ENCODE peak calls at places on chromosomes 5 and 9, in five cellular contexts. S, R, B, P and V are unnamed samples.

GRCh38 chr5:134543820-134544692 is 18.6 kb downstream of the JADE2 start:
- DNase-seq in P (no peak), R (no peak), B (no peak), S (no peak), V (no peak)

GRCh38 chr5:7878381-7878873 is 9.5 kb downstream of the MTRR start:
- DNase-seq in S (peak), B (no peak), P (no peak), R (peak), V (no peak)

GRCh38 chr9:88587885-88588628 is 53.1 kb downstream of the NXNL2 start:
- DNase-seq in P (no peak), S (peak), B (no peak), R (no peak), V (no peak)

GRCh38 chr9:93012998-93013855 is 45.3 kb upstream of the SUSD3 start:
- DNase-seq in S (no peak), B (no peak), P (no peak), R (no peak), V (no peak)

GRCh38 chr9:68808481-68808880 is 103.4 kb downstream of the PIP5K1B start:
- DNase-seq in R (no peak), P (no peak), B (no peak), S (no peak), V (peak)

GRCh38 chr5:108259306-108259705 is 122.6 kb downstream of the FBXL17 start:
- DNase-seq in R (peak), B (no peak), P (no peak), S (peak), V (no peak)

GRCh38 chr5:601771-602465 is 10.2 kb upstream of the CEP72 start:
- DNase-seq in B (no peak), S (no peak), R (no peak), P (no peak), V (no peak)

GRCh38 chr9:97468658-97469448 is 32.6 kb upstream of the TMOD1 start:
- DNase-seq in B (no peak), S (peak), P (peak), R (peak), V (peak)

GRCh38 chr5:58937031-58937681 is 354.3 kb downstream of the RAB3C start:
- DNase-seq in B (no peak), S (no peak), R (no peak), P (no peak), V (no peak)

GRCh38 chr5:181263633-181264032 is 2.7 kb upstream of the TRIM52 start:
- DNase-seq in R (no peak), P (no peak), B (no peak), S (no peak), V (no peak)

GRCh38 chr9:129320575-129321311 is 142.7 kb upstream of the IER5L start:
- DNase-seq in S (peak), P (peak), B (no peak), R (peak), V (peak)

GRCh38 chr5:132207783-132208182 is 19.9 kb downstream of the P4HA2 start:
- DNase-seq in R (no peak), P (no peak), B (no peak), S (no peak), V (no peak)

GRCh38 chr9:12814877-12815237 is 40.0 kb downstream of the LURAP1L start:
- DNase-seq in P (no peak), S (no peak), R (no peak), B (no peak), V (no peak)

GRCh38 chr9:130940023-130940549 is 1.0 kb upstream of the FIBCD1 start:
- DNase-seq in R (no peak), B (no peak), S (no peak), P (no peak), V (no peak)

GRCh38 chr5:172999974-173000373 is 16.4 kb downstream of the ATP6V0E1 start:
- DNase-seq in B (no peak), R (no peak), P (no peak), S (no peak), V (no peak)

GRCh38 chr9:37464426-37465248 is 613 bp downstream of the ZBTB5 start:
- DNase-seq in S (peak), P (peak), R (peak), B (peak), V (no peak)

GRCh38 chr5:90162324-90162723 is 247.2 kb downstream of the CETN3 start:
- DNase-seq in R (no peak), B (no peak), P (no peak), S (no peak), V (no peak)

GRCh38 chr5:181133610-181134231 is 2.8 kb upstream of the OR2V1 start:
- DNase-seq in B (no peak), S (peak), P (peak), R (peak), V (no peak)

GRCh38 chr9:126893079-126893478 is 21.5 kb upstream of the RALGPS1 start:
- DNase-seq in S (no peak), B (no peak), R (no peak), P (peak), V (no peak)

GRCh38 chr5:149301744-149302380 is 30.2 kb downstream of the AFAP1L1 start:
- DNase-seq in P (no peak), S (peak), R (peak), B (no peak), V (no peak)

GRCh38 chr9:13284011-13284410 is 4.5 kb upstream of the MPDZ start:
- DNase-seq in R (peak), B (no peak), S (peak), P (no peak), V (no peak)

GRCh38 chr9:130042931-130043653 is at the start of gene FNBP1:
- DNase-seq in S (peak), P (peak), R (peak), B (peak), V (peak)

GRCh38 chr5:60630179-60630578 is 69.8 kb downstream of the DEPDC1B start:
- DNase-seq in S (no peak), P (no peak), B (no peak), R (no peak), V (no peak)

GRCh38 chr9:129864991-129865647 is 29.9 kb downstream of the USP20 start:
- DNase-seq in P (no peak), B (no peak), R (no peak), S (no peak), V (no peak)

GRCh38 chr5:14871573-14872069 is at the start of gene ANKH:
- DNase-seq in B (peak), P (peak), R (peak), S (peak), V (peak)